ENCODE peak calls at places on chromosomes 12 and 14, in six cellular contexts. T is H1, A is HepG2, C is GM12891, Q is K562, S is GM12878. B is an unnamed sample.

GRCh38 chr14:54102530-54102929 is 145.9 kb upstream of the BMP4 start:
- DNase-seq in T (no peak), A (no peak), C (no peak), Q (no peak), S (no peak), B (no peak)

GRCh38 chr14:75437201-75438143 is 9.7 kb downstream of the JDP2 start:
- DNase-seq in T (no peak), A (no peak), C (no peak), Q (no peak), S (no peak), B (no peak)

GRCh38 chr12:75887979-75888378 is 143.6 kb downstream of the PHLDA1 start:
- DNase-seq in T (no peak), A (no peak), C (no peak), Q (no peak), S (no peak), B (no peak)

GRCh38 chr12:102959391-102959790 is 1.9 kb downstream of the ASCL1 start:
- DNase-seq in T (no peak), A (no peak), C (no peak), Q (no peak), S (no peak), B (no peak)

GRCh38 chr12:91746976-91747375 is 398.7 kb downstream of the BTG1 start:
- DNase-seq in T (no peak), A (no peak), C (no peak), Q (no peak), S (no peak), B (no peak)

GRCh38 chr12:83106873-83107272 is 420.2 kb downstream of the TMTC2 start:
- DNase-seq in T (no peak), A (no peak), C (no peak), Q (no peak), S (no peak), B (no peak)

GRCh38 chr12:53279283-53279869 is 11.3 kb downstream of the ESPL1 start:
- DNase-seq in T (no peak), A (peak), C (no peak), Q (no peak), S (no peak), B (no peak)

GRCh38 chr12:121908702-121909101 is 9.7 kb upstream of the CFAP251 start:
- DNase-seq in T (no peak), A (no peak), C (no peak), Q (no peak), S (no peak), B (no peak)

GRCh38 chr12:52037248-52037861 is 13.9 kb upstream of the NR4A1 start:
- DNase-seq in T (no peak), A (no peak), C (no peak), Q (peak), S (no peak), B (no peak)

GRCh38 chr14:54447231-54447692 is 6.1 kb upstream of the CNIH1 start:
- DNase-seq in T (no peak), A (peak), C (no peak), Q (no peak), S (no peak), B (no peak)

GRCh38 chr12:67025543-67026114 is 243.5 kb upstream of the CAND1 start:
- DNase-seq in T (peak), A (peak), C (peak), Q (peak), S (no peak), B (peak)

GRCh38 chr14:102164241-102164641 is 24.5 kb downstream of the WDR20 start:
- DNase-seq in T (no peak), A (no peak), C (no peak), Q (no peak), S (no peak), B (no peak)

GRCh38 chr14:96904201-96904600 is 107.0 kb downstream of the VRK1 start:
- DNase-seq in T (no peak), A (no peak), C (no peak), Q (no peak), S (no peak), B (no peak)

GRCh38 chr12:102848832-102849231 is 68.2 kb downstream of the PAH start:
- DNase-seq in T (no peak), A (no peak), C (no peak), Q (no peak), S (no peak), B (no peak)

GRCh38 chr14:86646688-86647687 is 1117.0 kb downstream of the FLRT2 start:
- DNase-seq in T (no peak), A (peak), C (no peak), Q (no peak), S (no peak), B (no peak)

GRCh38 chr14:76514599-76514998 is 138.7 kb downstream of the ESRRB start:
- DNase-seq in T (no peak), A (peak), C (peak), Q (peak), S (no peak), B (no peak)

GRCh38 chr12:46244273-46244672 is 24.6 kb downstream of the SLC38A1 start:
- DNase-seq in T (no peak), A (no peak), C (no peak), Q (no peak), S (no peak), B (no peak)

GRCh38 chr12:86137936-86138335 is 118.3 kb downstream of the MGAT4C start:
- DNase-seq in T (no peak), A (no peak), C (no peak), Q (no peak), S (no peak), B (no peak)

GRCh38 chr14:31420013-31420318 is 384 bp downstream of the HEATR5A start:
- DNase-seq in T (no peak), A (peak), C (peak), Q (peak), S (no peak), B (peak)

GRCh38 chr12:10102322-10102721 is 3.5 kb upstream of the CLEC1A start:
- DNase-seq in T (no peak), A (no peak), C (no peak), Q (no peak), S (no peak), B (no peak)

GRCh38 chr12:1851126-1851791 is 30.9 kb downstream of the LRTM2 start:
- DNase-seq in T (no peak), A (no peak), C (no peak), Q (no peak), S (no peak), B (no peak)

GRCh38 chr12:43676183-43676813 is 82.3 kb downstream of the PUS7L start:
- DNase-seq in T (no peak), A (peak), C (peak), Q (peak), S (peak), B (no peak)

GRCh38 chr12:105706973-105707334 is 376.5 kb downstream of the C12orf75 start:
- DNase-seq in T (no peak), A (no peak), C (no peak), Q (no peak), S (no peak), B (no peak)

GRCh38 chr14:59823190-59823589 is 47.4 kb downstream of the RTN1 start:
- DNase-seq in T (no peak), A (no peak), C (no peak), Q (no peak), S (peak), B (no peak)

GRCh38 chr14:55191881-55192616 is 664 bp upstream of the DLGAP5 start:
- DNase-seq in T (no peak), A (no peak), C (no peak), Q (peak), S (no peak), B (no peak)

GRCh38 chr12:26803552-26803951 is 29.4 kb downstream of the ITPR2 start:
- DNase-seq in T (no peak), A (no peak), C (no peak), Q (no peak), S (no peak), B (no peak)

GRCh38 chr14:24080142-24080530 is 8.8 kb downstream of the CPNE6 start:
- DNase-seq in T (no peak), A (no peak), C (no peak), Q (no peak), S (no peak), B (no peak)

GRCh38 chr12:57089259-57090245 is 638 bp downstream of the NAB2 start:
- DNase-seq in T (no peak), A (no peak), C (no peak), Q (peak), S (no peak), B (no peak)

GRCh38 chr12:129115558-129115957 is 262.3 kb downstream of the GLT1D1 start:
- DNase-seq in T (no peak), A (no peak), C (no peak), Q (no peak), S (no peak), B (no peak)

GRCh38 chr14:72589652-72590051 is 304.2 kb downstream of the DPF3 start:
- DNase-seq in T (no peak), A (no peak), C (no peak), Q (no peak), S (no peak), B (no peak)

GRCh38 chr14:74510955-74511354 is 17.4 kb downstream of the ISCA2 start:
- DNase-seq in T (no peak), A (no peak), C (no peak), Q (no peak), S (no peak), B (no peak)

GRCh38 chr14:95046711-95047681 is 110.3 kb downstream of the DICER1 start:
- DNase-seq in T (no peak), A (no peak), C (no peak), Q (no peak), S (no peak), B (no peak)

GRCh38 chr14:31205681-31206535 is 1.7 kb downstream of the HECTD1 start:
- DNase-seq in T (no peak), A (peak), C (no peak), Q (no peak), S (no peak), B (no peak)

GRCh38 chr14:103329421-103330347 is 4.4 kb upstream of the EIF5 start:
- DNase-seq in T (no peak), A (peak), C (no peak), Q (no peak), S (no peak), B (no peak)

GRCh38 chr12:42119085-42119633 is 25.5 kb downstream of the GXYLT1 start:
- DNase-seq in T (no peak), A (no peak), C (no peak), Q (no peak), S (no peak), B (no peak)

GRCh38 chr12:95385646-95386045 is 88.3 kb upstream of the METAP2 start:
- DNase-seq in T (no peak), A (no peak), C (no peak), Q (no peak), S (no peak), B (no peak)
- TF ChIP-seq POLR2AphosphoS5 in T (no peak), A (no peak), C (no peak), Q (no peak), S (no peak), B (no peak)

DNA sequence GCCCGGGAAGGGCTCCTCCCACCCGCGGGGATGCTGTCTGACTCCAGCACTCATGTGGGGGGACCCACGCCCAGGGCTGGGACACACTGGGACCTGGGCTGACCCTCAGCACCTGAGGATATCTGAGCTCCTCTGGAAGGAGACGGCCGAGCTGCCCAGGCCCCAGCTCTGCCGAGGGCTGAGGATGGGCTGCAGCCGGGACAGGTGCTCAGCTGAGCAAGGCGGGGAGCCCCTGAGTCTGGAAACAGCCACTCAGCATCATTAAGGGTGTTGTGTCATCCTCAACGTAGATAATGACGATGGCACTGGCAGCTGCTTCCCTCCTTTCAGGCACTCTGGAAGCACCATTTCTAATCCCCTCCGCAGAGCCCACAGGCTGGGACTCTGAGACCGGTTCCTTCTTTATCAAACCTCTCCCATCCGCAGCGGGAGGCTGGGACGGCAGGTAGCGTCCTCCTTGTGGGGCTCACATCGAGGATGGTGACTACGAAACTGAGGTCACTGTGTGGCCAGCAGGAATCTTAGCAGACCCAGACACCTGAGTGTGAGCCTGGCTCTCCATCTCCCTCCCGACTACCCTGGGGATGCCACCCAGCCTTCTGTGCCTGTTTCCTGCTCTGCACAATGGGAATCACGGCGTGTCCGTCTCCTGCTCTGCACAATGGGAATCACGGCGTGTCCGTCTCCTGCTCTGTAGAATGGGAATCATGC is 26.7 kb upstream of the SFSWAP start:
- DNase-seq in T (no peak), A (no peak), C (no peak), Q (no peak), S (no peak), B (no peak)
- TF ChIP-seq TAF1 in T (no peak), A (no peak), C (no peak), Q (no peak), S (no peak), B (no peak)

GRCh38 chr12:77065361-77066204 is at the start of gene E2F7:
- DNase-seq in T (peak), A (peak), C (peak), Q (peak), S (peak), B (peak)
- TF ChIP-seq POLR2A in T (peak), A (peak), C (peak), Q (peak), S (peak), B (peak)

DNA sequence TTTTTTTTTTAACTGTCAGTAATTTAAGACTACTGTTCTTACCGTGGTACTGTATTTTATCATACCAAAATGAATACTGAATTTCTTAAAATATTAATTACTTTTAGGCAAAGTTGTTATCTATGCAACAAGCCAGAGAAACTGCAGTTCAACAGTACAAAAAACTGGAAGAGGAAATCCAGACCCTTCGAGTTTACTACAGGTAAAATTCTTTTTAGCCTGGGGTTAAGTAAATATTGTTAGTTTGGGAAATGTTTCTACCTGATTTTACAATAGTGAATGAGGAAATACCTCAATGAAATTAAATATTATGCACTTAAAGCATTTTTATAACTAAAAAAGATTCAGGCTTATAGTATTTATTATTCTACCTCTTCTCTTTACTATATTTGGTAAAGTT is 172.3 kb downstream of the FOXA1 start:
- DNase-seq in T (no peak), A (no peak), C (no peak), Q (no peak), S (no peak), B (no peak)
- TF ChIP-seq POLR2AphosphoS5 in T (no peak), A (no peak), C (no peak), Q (no peak), S (no peak), B (no peak)

DNA sequence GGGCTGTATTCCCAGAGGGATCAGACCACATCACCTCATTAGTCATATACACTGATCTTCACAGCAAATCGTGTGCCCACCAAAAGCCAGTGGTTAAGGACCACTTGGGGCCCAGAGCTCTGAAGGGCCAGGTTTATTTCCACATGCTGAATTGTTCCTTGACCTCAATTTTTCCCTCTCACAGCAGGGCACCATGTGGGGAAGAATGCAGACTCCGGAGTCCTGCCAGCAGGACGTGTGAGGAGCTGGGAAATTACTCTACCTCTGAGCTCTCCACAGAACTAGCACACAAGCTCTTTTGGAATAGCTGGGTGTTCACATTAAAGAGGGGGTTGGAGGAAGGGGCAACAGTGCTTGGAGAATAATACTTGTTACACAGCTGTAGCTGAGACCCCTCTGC is 57.6 kb upstream of the SEL1L start:
- DNase-seq in T (no peak), A (no peak), C (no peak), Q (no peak), S (no peak), B (no peak)
- TF ChIP-seq TAF1 in T (no peak), A (no peak), C (no peak), Q (no peak), S (no peak), B (no peak)

GRCh38 chr12:4269279-4269991 is 4.1 kb upstream of the CCND2 start:
- DNase-seq in T (no peak), A (no peak), C (peak), Q (peak), S (no peak), B (no peak)
- TF ChIP-seq POLR2A in T (no peak), A (no peak), C (peak), Q (no peak), S (peak), B (peak)

DNA sequence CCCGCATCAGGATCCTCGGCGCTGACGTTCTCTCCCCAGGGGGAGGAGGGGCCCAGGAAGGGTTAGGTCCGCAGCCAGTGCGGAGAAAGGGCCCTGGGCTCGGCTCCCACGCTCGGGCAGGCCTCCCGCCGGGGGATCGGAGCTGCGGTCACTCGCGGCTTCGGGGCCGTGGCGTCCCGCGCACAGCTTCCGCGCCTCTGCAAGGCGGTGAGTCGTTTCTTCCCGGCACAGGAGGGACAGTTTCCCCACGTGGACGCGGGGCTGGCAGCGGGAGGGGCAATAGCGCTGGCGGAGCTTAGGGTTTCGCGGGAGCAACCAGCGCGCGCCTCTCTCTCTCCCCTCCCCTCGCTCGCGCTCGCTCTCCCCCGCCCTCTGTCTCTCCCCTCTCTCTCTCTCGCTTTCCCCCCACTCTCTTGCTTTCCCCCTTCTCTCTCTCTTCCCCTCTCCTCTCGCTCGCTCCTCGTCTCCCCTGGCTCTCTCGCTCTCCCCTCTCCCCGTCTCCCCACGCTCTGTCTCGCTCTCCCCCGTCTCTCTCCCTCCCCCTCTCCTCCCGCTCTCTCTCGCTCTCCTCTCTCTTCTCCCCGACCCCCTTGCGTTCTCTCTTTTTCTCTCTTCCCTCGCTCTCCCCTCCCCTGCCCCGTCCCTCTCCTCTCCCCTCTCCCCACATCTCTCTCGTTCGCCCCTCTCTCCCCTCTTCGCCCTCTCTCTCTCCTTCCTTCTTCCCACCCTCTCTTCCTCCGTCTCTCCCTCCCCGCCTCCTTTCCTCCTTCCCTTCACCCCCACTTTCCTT is 12.8 kb upstream of the MAP3K9 start:
- DNase-seq in T (no peak), A (no peak), C (peak), Q (peak), S (no peak), B (peak)
- TF ChIP-seq POLR2AphosphoS5 in T (peak), A (no peak), C (no peak), Q (no peak), S (no peak), B (no peak)

GRCh38 chr12:12467701-12468218 is 94.9 kb downstream of the DUSP16 start:
- DNase-seq in T (no peak), A (no peak), C (no peak), Q (no peak), S (no peak), B (no peak)
- TF ChIP-seq TAF1 in T (no peak), A (no peak), C (no peak), Q (no peak), S (no peak), B (no peak)